ENCODE peak calls at places on chromosomes 6 and 20, in six cellular contexts. O is HS-27A; H is NCI-H446 treated with DMSO at 0.1 percent for 48 hours; G is heart left ventricle; L is foreskin fibroblast; F is activated CD4-positive, alpha-beta T cell treated with anti-CD3 and anti-CD28 coated beads for 36 hours. Q is an unnamed sample.

GRCh38 chr6:127069659-127070279 is 48.7 kb upstream of the RSPO3 start:
- DNase-seq in L (peak; percentile 17), H (no peak), O (no peak), F (no peak), G (no peak), Q (no peak)

GRCh38 chr6:33746036-33746600 is 587 bp downstream of the IP6K3 start:
- DNase-seq in G (peak; percentile 83), O (peak; percentile 43), L (peak; percentile 79), H (no peak), F (no peak), Q (no peak)

GRCh38 chr6:115591973-115592486 is 468.7 kb downstream of the FRK start:
- DNase-seq in H (no peak), L (no peak), F (no peak), O (no peak), G (no peak), Q (no peak)

GRCh38 chr6:137339929-137340559 is 120.9 kb upstream of the IFNGR1 start:
- DNase-seq in L (no peak), O (no peak), H (no peak), F (no peak), G (no peak), Q (no peak)

GRCh38 chr6:11616200-11616611 is 78.7 kb downstream of the TMEM170B start:
- DNase-seq in L (peak; percentile 94), O (peak; percentile 87), F (no peak), G (peak; percentile 23), H (no peak), Q (no peak)

GRCh38 chr6:33632603-33633039 is 11.5 kb downstream of the ITPR3 start:
- DNase-seq in L (no peak), G (no peak), O (no peak), F (peak; percentile 77), H (no peak), Q (peak; percentile 58)

GRCh38 chr6:101398716-101399626 is 5.5 kb downstream of the GRIK2 start:
- DNase-seq in O (no peak), L (no peak), F (no peak), H (no peak), G (no peak), Q (no peak)

GRCh38 chr6:47631248-47632196 is 66.9 kb upstream of the ADGRF4 start:
- DNase-seq in O (peak; percentile 23), L (no peak), F (peak; percentile 30), H (peak; percentile 46), G (no peak), Q (no peak)

GRCh38 chr20:44970243-44970757 is 4.0 kb downstream of the STK4 start:
- DNase-seq in H (no peak), O (no peak), G (no peak), L (no peak), F (no peak), Q (no peak)

GRCh38 chr6:7652957-7653356 is 63.0 kb downstream of the SNRNP48 start:
- DNase-seq in F (no peak), G (no peak), L (no peak), O (no peak), H (no peak), Q (no peak)

GRCh38 chr20:3276400-3277015 is 37.5 kb upstream of the SLC4A11 start:
- DNase-seq in F (no peak), L (no peak), O (no peak), G (no peak), H (peak; percentile 28), Q (no peak)

GRCh38 chr6:96994660-96995059 is 70.1 kb downstream of the KLHL32 start:
- DNase-seq in O (no peak), H (no peak), G (no peak), F (no peak), L (no peak), Q (no peak)

GRCh38 chr20:39812116-39812515 is 850.0 kb downstream of the DHX35 start:
- DNase-seq in G (no peak), L (no peak), F (no peak), O (no peak), H (no peak), Q (no peak)

GRCh38 chr6:107264357-107264831 is 149.1 kb upstream of the BEND3 start:
- DNase-seq in G (no peak), L (peak; percentile 71), H (peak; percentile 33), F (no peak), O (no peak), Q (no peak)

GRCh38 chr6:6685249-6685667 is 96.7 kb downstream of the LY86 start:
- DNase-seq in F (no peak), G (no peak), O (no peak), H (no peak), L (no peak), Q (no peak)

GRCh38 chr6:137936798-137937197 is 69.7 kb downstream of the TNFAIP3 start:
- DNase-seq in F (no peak), H (no peak), G (no peak), L (no peak), O (no peak), Q (no peak)

GRCh38 chr6:166343157-166343502 is 785 bp upstream of the SFT2D1 start:
- DNase-seq in L (no peak), H (no peak), O (no peak), F (no peak), G (no peak), Q (no peak)

GRCh38 chr6:72042088-72042487 is 155.7 kb downstream of the RIMS1 start:
- DNase-seq in F (no peak), G (no peak), L (no peak), O (no peak), H (peak; percentile 32), Q (no peak)

GRCh38 chr6:110389689-110390382 is 25.5 kb downstream of the DDO start:
- DNase-seq in L (no peak), H (no peak), G (no peak), O (no peak), F (no peak), Q (no peak)

GRCh38 chr6:32074996-32075532 is 34.1 kb downstream of the TNXB start:
- DNase-seq in H (no peak), F (no peak), O (no peak), G (peak; percentile 6), L (no peak), Q (no peak)

GRCh38 chr6:79404677-79405076 is 132.6 kb downstream of the LCA5 start:
- DNase-seq in G (no peak), L (no peak), O (no peak), F (no peak), H (no peak), Q (peak; percentile 74)

GRCh38 chr20:25015986-25016385 is 23.4 kb upstream of the APMAP start:
- DNase-seq in L (no peak), F (no peak), H (no peak), G (peak; percentile 12), O (no peak), Q (no peak)

GRCh38 chr20:64082126-64082638 is 2.0 kb downstream of the LKAAEAR1 start:
- DNase-seq in H (no peak), F (no peak), L (no peak), O (no peak), G (no peak), Q (no peak)

GRCh38 chr6:101348816-101349215 is 44.7 kb upstream of the GRIK2 start:
- DNase-seq in L (no peak), O (no peak), H (no peak), G (no peak), F (no peak), Q (no peak)

GRCh38 chr20:3698511-3699436 is 13.6 kb downstream of the SIGLEC1 start:
- DNase-seq in F (no peak), G (peak; percentile 23), H (no peak), L (no peak), O (no peak), Q (no peak)